ENCODE peak calls at places on chromosomes 5 and 9, in five cellular contexts. A, K, Q, U and X are unnamed samples.
A peak's percentile ranks its signal among the peaks of the same experiment; 100 is the strongest.

GRCh38 chr9:22916148-22916547 is 469.5 kb downstream of the DMRTA1 start:
- DNase-seq in A (no peak), K (no peak), Q (no peak), U (no peak), X (no peak)

GRCh38 chr9:126417007-126417406 is 90.4 kb downstream of the MVB12B start:
- DNase-seq in A (no peak), K (no peak), Q (no peak), U (no peak), X (no peak)

GRCh38 chr5:174355208-174355612 is 309.7 kb downstream of the NSG2 start:
- DNase-seq in A (no peak), K (peak; percentile 32), Q (no peak), U (no peak), X (no peak)

GRCh38 chr5:124289122-124289521 is 457.3 kb downstream of the ZNF608 start:
- DNase-seq in A (no peak), K (peak; percentile 66), Q (no peak), U (no peak), X (no peak)

GRCh38 chr9:113992276-113992951 is 85.7 kb downstream of the AMBP start:
- DNase-seq in A (no peak), K (peak; percentile 72), Q (no peak), U (no peak), X (no peak)

GRCh38 chr5:124079062-124079461 is 567.1 kb downstream of the CSNK1G3 start:
- DNase-seq in A (no peak), K (no peak), Q (no peak), U (no peak), X (no peak)

GRCh38 chr9:113879906-113880305 is 3.8 kb downstream of the ZNF618 start:
- DNase-seq in A (no peak), K (no peak), Q (no peak), U (no peak), X (no peak)

GRCh38 chr9:4081948-4082347 is 217.9 kb downstream of the GLIS3 start:
- DNase-seq in A (no peak), K (no peak), Q (no peak), U (no peak), X (no peak)

GRCh38 chr5:14405267-14405666 is 176.3 kb upstream of the OTULINL start:
- DNase-seq in A (no peak), K (no peak), Q (peak; percentile 35), U (no peak), X (no peak)